ENCODE peak calls at places on chromosome 3, in four cellular contexts. F is A673, U is upper lobe of right lung, W is NCI-H748 treated with DMSO at 0.1 percent for 48 hours. X is an unnamed sample.

GRCh38 chr3:69811452-69812401 is 72.5 kb downstream of the MITF start:
- DNase-seq in F (no peak), U (no peak), W (no peak), X (peak)

GRCh38 chr3:195059006-195059350 is 212.0 kb downstream of the XXYLT1 start:
- DNase-seq in F (no peak), U (peak), W (no peak), X (peak)

GRCh38 chr3:141280690-141281089 is 49.1 kb downstream of the PXYLP1 start:
- DNase-seq in F (no peak), U (peak), W (no peak), X (no peak)

GRCh38 chr3:5476403-5476802 is 288.9 kb downstream of the EDEM1 start:
- DNase-seq in F (no peak), U (no peak), W (no peak), X (no peak)

GRCh38 chr3:129441782-129442181 is 1.8 kb downstream of the IFT122 start:
- DNase-seq in F (no peak), U (no peak), W (no peak), X (peak)

GRCh38 chr3:124558898-124559649 is 171.2 kb upstream of the UMPS start:
- DNase-seq in F (peak), U (peak), W (no peak), X (peak)

GRCh38 chr3:168094580-168094876 is 1.2 kb downstream of the GOLIM4 start:
- DNase-seq in F (peak), U (no peak), W (no peak), X (no peak)

GRCh38 chr3:100775669-100776068 is 66.4 kb downstream of the TFG start:
- DNase-seq in F (no peak), U (no peak), W (no peak), X (no peak)

GRCh38 chr3:119731545-119732343 is 28.9 kb downstream of the CFAP91 start:
- DNase-seq in F (peak), U (no peak), W (no peak), X (no peak)

GRCh38 chr3:143158549-143158988 is 39.0 kb downstream of the CHST2 start:
- DNase-seq in F (no peak), U (no peak), W (no peak), X (no peak)

GRCh38 chr3:118817748-118818165 is 216.9 kb downstream of the IGSF11 start:
- DNase-seq in F (peak), U (no peak), W (peak), X (peak)

GRCh38 chr3:175146258-175146657 is 287.1 kb downstream of the NAALADL2 start:
- DNase-seq in F (peak), U (no peak), W (no peak), X (no peak)

GRCh38 chr3:151156618-151157216 is 46.3 kb downstream of the GPR171 start:
- DNase-seq in F (peak), U (no peak), W (peak), X (no peak)

X was measured in thyroid gland.